ENCODE peak calls at places on chromosomes 16 and 17, in nine cellular contexts. Y, B, D, X, R, J, Q, H and N are unnamed samples.

GRCh38 chr17:47990962-47991731 is 20.2 kb downstream of the CDK5RAP3 start:
- DNase-seq in R (no peak), B (no peak), Q (no peak), X (peak), H (no peak), J (no peak), D (no peak), Y (no peak), N (no peak)

GRCh38 chr17:62051053-62051452 is 14.0 kb downstream of the MED13 start:
- DNase-seq in B (no peak), H (no peak), Y (no peak), Q (no peak), X (no peak), D (no peak), R (no peak), J (no peak), N (no peak)

GRCh38 chr17:34177642-34178041 is 77.4 kb upstream of the CCL2 start:
- DNase-seq in B (no peak), Y (no peak), Q (peak), J (no peak), R (no peak), X (no peak), H (no peak), D (no peak), N (no peak)

GRCh38 chr17:80999224-81000088 is 7.8 kb downstream of the CHMP6 start:
- DNase-seq in R (no peak), X (no peak), Q (no peak), H (no peak), D (no peak), Y (no peak), B (no peak), J (no peak), N (no peak)

GRCh38 chr17:82320956-82321927 is 3.8 kb upstream of the CD7 start:
- DNase-seq in Q (no peak), D (peak), J (no peak), X (peak), Y (peak), B (peak), R (no peak), H (peak), N (no peak)

GRCh38 chr16:81210807-81211206 is 27.7 kb upstream of the BCO1 start:
- DNase-seq in Q (no peak), B (no peak), J (no peak), X (peak), D (no peak), R (no peak), H (no peak), Y (no peak), N (no peak)

GRCh38 chr16:67594256-67594915 is 32.1 kb downstream of the CTCF start:
- DNase-seq in J (no peak), Q (no peak), X (no peak), H (no peak), D (no peak), Y (no peak), R (no peak), B (no peak), N (no peak)

GRCh38 chr17:17206913-17207368 is 808 bp upstream of the PLD6 start:
- DNase-seq in X (no peak), D (peak), H (no peak), B (no peak), J (no peak), Q (no peak), Y (no peak), R (no peak), N (no peak)

GRCh38 chr17:55768946-55769624 is 18.2 kb downstream of the PCTP start:
- DNase-seq in D (no peak), H (no peak), B (no peak), J (no peak), Y (no peak), R (no peak), X (no peak), Q (peak), N (no peak)

GRCh38 chr17:79038545-79039135 is 14.7 kb downstream of the C1QTNF1 start:
- DNase-seq in R (no peak), D (no peak), B (no peak), J (no peak), Q (peak), X (no peak), H (no peak), Y (no peak), N (no peak)

GRCh38 chr16:30108059-30108855 is 5.1 kb downstream of the GDPD3 start:
- DNase-seq in R (no peak), D (no peak), H (no peak), X (no peak), J (no peak), B (no peak), Q (no peak), Y (no peak), N (no peak)

GRCh38 chr16:67244387-67245188 is 2.7 kb downstream of the FHOD1 start:
- DNase-seq in D (no peak), Q (peak), H (peak), X (no peak), J (no peak), Y (peak), B (no peak), R (no peak), N (peak)

GRCh38 chr16:49564577-49565224 is 191.1 kb downstream of the C16orf78 start:
- DNase-seq in J (no peak), R (no peak), D (no peak), Q (no peak), B (no peak), H (no peak), Y (no peak), X (no peak), N (no peak)

GRCh38 chr16:77059441-77059840 is 131.5 kb upstream of the MON1B start:
- DNase-seq in D (no peak), J (no peak), Q (no peak), X (no peak), H (no peak), R (no peak), Y (no peak), B (no peak), N (no peak)

GRCh38 chr17:43609613-43610385 is 51.9 kb downstream of the MEOX1 start:
- DNase-seq in B (no peak), D (no peak), R (no peak), Y (peak), H (no peak), Q (no peak), J (no peak), X (no peak), N (no peak)

GRCh38 chr16:7805997-7806396 is 473.4 kb downstream of the RBFOX1 start:
- DNase-seq in B (no peak), Y (no peak), D (no peak), R (no peak), H (no peak), Q (no peak), J (no peak), X (no peak), N (no peak)

GRCh38 chr17:13492351-13493122 is 109.2 kb downstream of the HS3ST3A1 start:
- DNase-seq in Y (no peak), Q (no peak), H (no peak), B (no peak), R (no peak), D (no peak), J (no peak), X (no peak), N (no peak)